ENCODE peak calls at places on chromosome 1, in six cellular contexts. W is AG04450, O is keratinocyte, G is amniotic stem cell, K is SK-N-DZ, R is T-helper 9 cell. B is an unnamed sample.

GRCh38 chr1:212283741-212284140 is 1.5 kb upstream of the PPP2R5A start:
- DNase-seq in W (no peak), O (no peak), G (no peak), K (no peak), R (no peak), B (no peak)

GRCh38 chr1:159832309-159832708 is 5.6 kb downstream of the SLAMF8 start:
- DNase-seq in W (no peak), O (no peak), G (no peak), K (no peak), R (no peak), B (no peak)

GRCh38 chr1:18547460-18547859 is 66.7 kb downstream of the KLHDC7A start:
- DNase-seq in W (no peak), O (no peak), G (no peak), K (no peak), R (no peak), B (no peak)

GRCh38 chr1:177780096-177780700 is 189.7 kb downstream of the SEC16B start:
- DNase-seq in W (peak), O (no peak), G (peak), K (peak), R (no peak), B (no peak)

GRCh38 chr1:156486421-156487344 is 13.9 kb downstream of the MEF2D start:
- DNase-seq in W (no peak), O (no peak), G (no peak), K (peak), R (no peak), B (no peak)

GRCh38 chr1:77857557-77857956 is 30.9 kb upstream of the NEXN start:
- DNase-seq in W (no peak), O (no peak), G (no peak), K (no peak), R (no peak), B (no peak)

GRCh38 chr1:85502625-85503083 is 37.7 kb upstream of the DDAH1 start:
- DNase-seq in W (peak), O (no peak), G (no peak), K (peak), R (no peak), B (peak)

GRCh38 chr1:89552481-89553194 is 28.0 kb downstream of the LRRC8B start:
- DNase-seq in W (no peak), O (no peak), G (no peak), K (no peak), R (no peak), B (no peak)

GRCh38 chr1:9363061-9363471 is 70.4 kb downstream of the SPSB1 start:
- DNase-seq in W (no peak), O (no peak), G (no peak), K (no peak), R (no peak), B (no peak)

GRCh38 chr1:226034482-226034881 is 28.0 kb upstream of the H3-3A start:
- DNase-seq in W (peak), O (no peak), G (no peak), K (no peak), R (no peak), B (peak)

GRCh38 chr1:54125671-54126070 is 27.1 kb downstream of the CDCP2 start:
- DNase-seq in W (no peak), O (no peak), G (no peak), K (no peak), R (no peak), B (no peak)

GRCh38 chr1:27634982-27635362 is at the start of gene FGR:
- DNase-seq in W (no peak), O (no peak), G (no peak), K (no peak), R (no peak), B (no peak)

GRCh38 chr1:170586942-170587593 is 55.1 kb downstream of the GORAB start:
- DNase-seq in W (peak), O (no peak), G (no peak), K (no peak), R (no peak), B (peak)

GRCh38 chr1:81305997-81306452 is 494.7 kb upstream of the ADGRL2 start:
- DNase-seq in W (peak), O (no peak), G (no peak), K (peak), R (no peak), B (no peak)

GRCh38 chr1:159996653-159997052 is 35.1 kb downstream of the PIGM start:
- DNase-seq in W (peak), O (peak), G (peak), K (no peak), R (no peak), B (no peak)

GRCh38 chr1:117162806-117163205 is 41.3 kb upstream of the TRIM45 start:
- DNase-seq in W (no peak), O (no peak), G (no peak), K (no peak), R (no peak), B (no peak)